ENCODE peak calls at places on chromosomes 1 and 21, in four cellular contexts. F is activated gamma-delta T cell treated with anti-CD3 and anti-CD28 coated beads, Interleukin-2, amount 50 U/mL, for 16 hours; B is progenitor cell of endocrine pancreas; X is activated T-helper 1 cell treated with anti-CD3 and anti-CD28 coated beads, Interleukin-12 subunit alpha, Interleukin-12 subunit beta, Interleukin-2, Interleukin-4 antibody, amounts not matched to agents 30 ng/mL and 10 ng/mL and 1 ng/mL, durations not matched to agents 14 hours and 24 hours and 36 hours. U is an unnamed sample.

GRCh38 chr1:61887921-61888564 is 145.8 kb downstream of the PATJ start:
- DNase-seq in F (no peak), B (no peak), X (no peak), U (no peak)

GRCh38 chr1:109877320-109877771 is 33.3 kb upstream of the CSF1 start:
- DNase-seq in F (no peak), B (no peak), X (no peak), U (no peak)

GRCh38 chr1:19597463-19598309 is 46.4 kb upstream of the NBL1 start:
- DNase-seq in F (peak), B (no peak), X (peak), U (no peak)

GRCh38 chr21:19878133-19878532 is 1120.1 kb upstream of the NCAM2 start:
- DNase-seq in F (no peak), B (no peak), X (no peak), U (no peak)

GRCh38 chr1:234309243-234309597 is 64.0 kb upstream of the COA6 start:
- DNase-seq in F (no peak), B (no peak), X (no peak), U (no peak)

GRCh38 chr1:79041666-79042065 is 35.1 kb upstream of the ADGRL4 start:
- DNase-seq in F (no peak), B (no peak), X (no peak), U (no peak)

GRCh38 chr1:16718908-16719533 is 21.3 kb upstream of the RNU1-4 start:
- DNase-seq in F (no peak), B (no peak), X (no peak), U (no peak)

GRCh38 chr1:39544327-39544726 is 32.3 kb downstream of the PABPC4 start:
- DNase-seq in F (no peak), B (no peak), X (no peak), U (no peak)

GRCh38 chr1:46394108-46394871 is at the start of gene FAAH:
- DNase-seq in F (peak), B (peak), X (peak), U (no peak)

GRCh38 chr21:42545745-42546144 is 32.1 kb downstream of the SLC37A1 start:
- DNase-seq in F (no peak), B (no peak), X (no peak), U (no peak)

GRCh38 chr1:215004121-215004837 is 78.3 kb upstream of the KCNK2 start:
- DNase-seq in F (no peak), B (no peak), X (no peak), U (no peak)

GRCh38 chr1:62240651-62241050 is 46.0 kb downstream of the L1TD1 start:
- DNase-seq in F (no peak), B (no peak), X (no peak), U (no peak)

GRCh38 chr1:24847995-24848857 is 81.8 kb downstream of the RUNX3 start:
- DNase-seq in F (peak), B (peak), X (peak), U (peak)

GRCh38 chr1:112904831-112905227 is 51.2 kb downstream of the SLC16A1 start:
- DNase-seq in F (no peak), B (no peak), X (no peak), U (no peak)

GRCh38 chr1:226125097-226125630 is 61.4 kb downstream of the ACBD3 start:
- DNase-seq in F (peak), B (peak), X (peak), U (peak)